ENCODE peak calls at places on chromosome 14, in five cellular contexts. V is T-helper 2 cell, K is body of pancreas, U is T follicular helper cell, S is substantia nigra. G is an unnamed sample.

GRCh38 chr14:77240336-77240915 is 30.6 kb downstream of the NGB start:
- DNase-seq in V (no peak), K (no peak), U (no peak), S (no peak), G (no peak)

GRCh38 chr14:105223260-105223659 is 25.1 kb upstream of the BTBD6 start:
- DNase-seq in V (no peak), K (no peak), U (no peak), S (no peak), G (no peak)

GRCh38 chr14:65297744-65298143 is 114.8 kb upstream of the FUT8 start:
- DNase-seq in V (no peak), K (peak), U (no peak), S (no peak), G (no peak)

GRCh38 chr14:78319411-78319810 is 149.2 kb downstream of the NRXN3 start:
- DNase-seq in V (no peak), K (no peak), U (no peak), S (no peak), G (no peak)

GRCh38 chr14:101711041-101711861 is 50.3 kb upstream of the PPP2R5C start:
- DNase-seq in V (no peak), K (peak), U (no peak), S (no peak), G (no peak)

GRCh38 chr14:61280092-61280525 is 1.0 kb downstream of the TMEM30B start:
- DNase-seq in V (peak), K (peak), U (peak), S (no peak), G (no peak)

GRCh38 chr14:31069343-31069742 is 43.2 kb upstream of the STRN3 start:
- DNase-seq in V (no peak), K (no peak), U (no peak), S (no peak), G (no peak)

GRCh38 chr14:58878740-58879139 is 241.0 kb downstream of the DACT1 start:
- DNase-seq in V (no peak), K (no peak), U (no peak), S (no peak), G (no peak)

GRCh38 chr14:41476526-41476925 is 130.2 kb upstream of the LRFN5 start:
- DNase-seq in V (no peak), K (no peak), U (no peak), S (no peak), G (no peak)

GRCh38 chr14:70955543-70956480 is 48.6 kb downstream of the PCNX1 start:
- DNase-seq in V (no peak), K (no peak), U (peak), S (no peak), G (no peak)

GRCh38 chr14:73776194-73776537 is 62.0 kb upstream of the PNMA1 start:
- DNase-seq in V (no peak), K (no peak), U (no peak), S (no peak), G (no peak)

GRCh38 chr14:51552768-51553426 is 98.8 kb upstream of the FRMD6 start:
- DNase-seq in V (no peak), K (peak), U (no peak), S (no peak), G (peak)

GRCh38 chr14:69443296-69443805 is 41.2 kb upstream of the PLEKHD1 start:
- DNase-seq in V (no peak), K (no peak), U (no peak), S (no peak), G (no peak)

GRCh38 chr14:106809615-106810014 is 1283.2 kb downstream of the TMEM121 start:
- DNase-seq in V (no peak), K (no peak), U (no peak), S (no peak), G (no peak)

GRCh38 chr14:88667555-88668273 is 104.9 kb downstream of the ZC3H14 start:
- DNase-seq in V (no peak), K (peak), U (peak), S (peak), G (peak)

GRCh38 chr14:52446355-52446754 is 106.0 kb downstream of the TXNDC16 start:
- DNase-seq in V (no peak), K (no peak), U (no peak), S (no peak), G (no peak)

GRCh38 chr14:23643533-23644194 is 7.5 kb downstream of the DHRS2 start:
- DNase-seq in V (no peak), K (no peak), U (no peak), S (no peak), G (no peak)

GRCh38 chr14:56087824-56088571 is 30.2 kb upstream of the PELI2 start:
- DNase-seq in V (no peak), K (no peak), U (no peak), S (no peak), G (no peak)

GRCh38 chr14:68800361-68800760 is 7.5 kb upstream of the ZFP36L1 start:
- DNase-seq in V (no peak), K (no peak), U (no peak), S (no peak), G (no peak)